ENCODE peak calls at places on chromosome 6, in nine cellular contexts. G is hypothalamus; O is activated T-cell treated with anti-CD3 and anti-CD28 coated beads for 24 hours; M is CD4-positive, alpha-beta memory T cell; Q is iris pigment epithelial cell; R is cardiac fibroblast; Z is fibroblast of mammary gland; J is NCI-H1092; T is upper lobe of left lung. D is an unnamed sample.

GRCh38 chr6:33927551-33927950 is 123.7 kb upstream of the MLN start:
- DNase-seq in O (no peak), Q (peak), M (no peak), J (no peak), Z (peak), G (no peak), T (peak), R (peak), D (no peak)

GRCh38 chr6:4922488-4923037 is 81.3 kb downstream of the RPP40 start:
- DNase-seq in O (no peak), M (no peak), Q (no peak), J (no peak), R (no peak), T (no peak), Z (no peak), G (no peak), D (no peak)

GRCh38 chr6:149586149-149586548 is 20.0 kb downstream of the GINM1 start:
- DNase-seq in Z (no peak), R (no peak), G (no peak), Q (no peak), T (no peak), M (no peak), J (no peak), O (no peak), D (no peak)

GRCh38 chr6:67221226-67221625 is 1413.9 kb upstream of the ADGRB3 start:
- DNase-seq in O (no peak), Z (peak), T (no peak), J (no peak), G (no peak), R (peak), Q (peak), M (no peak), D (no peak)

GRCh38 chr6:104623052-104623690 is 236.5 kb downstream of the HACE1 start:
- DNase-seq in J (no peak), Z (no peak), T (no peak), M (no peak), R (no peak), G (no peak), Q (no peak), O (no peak), D (peak)

GRCh38 chr6:75431379-75431778 is 62.2 kb downstream of the FILIP1 start:
- DNase-seq in J (peak), R (peak), Z (peak), M (no peak), O (no peak), G (no peak), T (no peak), Q (peak), D (no peak)

GRCh38 chr6:44081753-44082152 is 45.5 kb downstream of the MRPL14 start:
- DNase-seq in G (no peak), M (no peak), J (no peak), Q (no peak), Z (no peak), R (no peak), T (no peak), O (no peak), D (no peak)

GRCh38 chr6:52503853-52504777 is 72.7 kb downstream of the TRAM2 start:
- DNase-seq in Z (peak), G (no peak), O (no peak), R (peak), J (peak), M (no peak), Q (peak), T (peak), D (peak)

GRCh38 chr6:11434565-11435326 is 102.8 kb upstream of the TMEM170B start:
- DNase-seq in Z (peak), Q (peak), O (no peak), G (no peak), T (peak), M (no peak), J (no peak), R (peak), D (peak)

GRCh38 chr6:46772754-46773153 is 20.4 kb upstream of the MEP1A start:
- DNase-seq in Z (no peak), M (no peak), R (no peak), O (no peak), Q (no peak), J (no peak), T (peak), G (peak), D (no peak)

GRCh38 chr6:160022793-160023192 is 53.9 kb downstream of the IGF2R start:
- DNase-seq in G (no peak), J (no peak), R (no peak), Q (no peak), M (no peak), O (no peak), T (no peak), Z (no peak), D (no peak)

GRCh38 chr6:148971027-148971927 is 224.4 kb downstream of the UST start:
- DNase-seq in O (no peak), M (no peak), J (no peak), G (no peak), R (peak), T (no peak), Z (peak), Q (peak), D (no peak)

GRCh38 chr6:114096553-114097172 is 125.7 kb upstream of the HDAC2 start:
- DNase-seq in J (no peak), R (peak), Z (peak), T (no peak), O (peak), M (no peak), G (no peak), Q (peak), D (peak)

GRCh38 chr6:39214120-39214813 is 15.0 kb downstream of the KCNK5 start:
- DNase-seq in Z (no peak), Q (no peak), T (no peak), M (no peak), J (no peak), R (no peak), G (no peak), O (no peak), D (no peak)

GRCh38 chr6:26158581-26159416 is 71.6 kb downstream of the HFE start:
- DNase-seq in O (peak), T (peak), J (no peak), Q (peak), R (peak), M (peak), Z (peak), G (no peak), D (no peak)

GRCh38 chr6:118468682-118469465 is 79.2 kb upstream of the PLN start:
- DNase-seq in G (no peak), M (no peak), O (no peak), J (peak), T (no peak), Q (peak), Z (peak), R (peak), D (no peak)

GRCh38 chr6:84026721-84027164 is 6.8 kb upstream of the MRAP2 start:
- DNase-seq in Z (no peak), T (no peak), O (no peak), R (no peak), M (no peak), J (no peak), G (no peak), Q (no peak), D (no peak)

GRCh38 chr6:9921366-9921765 is 493.5 kb downstream of the TFAP2A start:
- DNase-seq in J (no peak), G (no peak), Z (no peak), R (no peak), T (no peak), M (no peak), O (no peak), Q (no peak), D (no peak)

GRCh38 chr6:56914791-56915658 is 39.9 kb upstream of the BEND6 start:
- DNase-seq in J (no peak), T (no peak), M (no peak), Q (no peak), Z (no peak), O (no peak), G (peak), R (no peak), D (no peak)

GRCh38 chr6:335146-335545 is 42.9 kb downstream of the DUSP22 start:
- DNase-seq in Q (no peak), O (no peak), M (no peak), J (no peak), G (no peak), T (no peak), Z (no peak), R (no peak), D (no peak)

GRCh38 chr6:16338577-16339262 is 100.3 kb downstream of the GMPR start:
- DNase-seq in Z (peak), T (no peak), Q (peak), R (peak), M (no peak), G (no peak), O (no peak), J (no peak), D (peak)